ENCODE peak calls at places on chromosomes 3 and 15, in eight cellular contexts. G is A549, N is lower lobe of right lung, I is K562, C is heart left ventricle, O is thoracic aorta, D is body of pancreas, M is heart right ventricle. R is an unnamed sample.

GRCh38 chr3:26963356-26963742 is 340.8 kb downstream of the LRRC3B start:
- DNase-seq in N (no peak), M (no peak), G (no peak), I (no peak), C (no peak), D (no peak), O (no peak), R (no peak)

GRCh38 chr3:128895843-128896365 is 16.5 kb downstream of the ACAD9 start:
- DNase-seq in C (no peak), N (no peak), O (no peak), G (no peak), M (no peak), I (no peak), D (no peak), R (peak; percentile 42)

GRCh38 chr3:134423153-134423552 is 48.9 kb upstream of the AMOTL2 start:
- DNase-seq in I (no peak), M (no peak), N (no peak), G (no peak), C (no peak), D (no peak), O (no peak), R (no peak)

GRCh38 chr3:115581347-115582135 is 41.8 kb upstream of the GAP43 start:
- DNase-seq in I (no peak), D (no peak), C (no peak), N (no peak), O (no peak), G (no peak), M (no peak), R (no peak)

GRCh38 chr3:138303474-138303873 is 26.2 kb downstream of the NME9 start:
- DNase-seq in C (no peak), G (no peak), N (no peak), D (no peak), M (no peak), O (no peak), I (no peak), R (no peak)

GRCh38 chr3:64244011-64244942 is 19.0 kb upstream of the PRICKLE2 start:
- DNase-seq in M (no peak), I (peak; percentile 12), C (no peak), N (no peak), D (no peak), O (no peak), G (peak; percentile 38), R (no peak)

GRCh38 chr3:182364723-182365650 is 428.3 kb upstream of the ATP11B start:
- DNase-seq in G (no peak), N (no peak), M (no peak), D (peak; percentile 20), I (peak; percentile 62), C (no peak), O (no peak), R (no peak)

GRCh38 chr3:129867506-129868124 is 25.9 kb downstream of the TMCC1 start:
- DNase-seq in O (no peak), N (no peak), C (no peak), I (no peak), G (no peak), D (no peak), M (no peak), R (no peak)

GRCh38 chr15:79673416-79674123 is 223.2 kb downstream of the MTHFS start:
- DNase-seq in G (peak; percentile 50), I (no peak), C (no peak), M (no peak), D (no peak), O (no peak), N (no peak), R (no peak)

GRCh38 chr15:100918690-100919480 is at the start of gene LRRK1:
- DNase-seq in C (peak; percentile 76), N (peak; percentile 77), M (peak; percentile 49), D (peak; percentile 52), I (peak; percentile 63), G (peak; percentile 52), O (no peak), R (no peak)

GRCh38 chr3:67044295-67044694 is 46.2 kb downstream of the KBTBD8 start:
- DNase-seq in D (no peak), M (no peak), I (no peak), G (no peak), N (no peak), O (no peak), C (no peak), R (no peak)

GRCh38 chr3:23396746-23397145 is 193.6 kb downstream of the UBE2E2 start:
- DNase-seq in O (no peak), I (no peak), M (no peak), G (no peak), C (no peak), D (no peak), N (no peak), R (no peak)

GRCh38 chr3:194344012-194344411 is 7.1 kb downstream of the CPN2 start:
- DNase-seq in I (peak; percentile 81), M (peak; percentile 78), N (peak; percentile 77), C (peak; percentile 80), G (peak; percentile 86), O (no peak), D (peak; percentile 80), R (peak; percentile 81)

GRCh38 chr3:66498718-66499611 is 1.9 kb downstream of the LRIG1 start:
- DNase-seq in N (no peak), M (peak; percentile 21), O (no peak), I (no peak), D (no peak), G (no peak), C (no peak), R (peak; percentile 51)

GRCh38 chr15:88913017-88913849 is at the start of gene MFGE8:
- DNase-seq in G (peak; percentile 87), C (peak; percentile 90), M (peak; percentile 86), O (no peak), D (peak; percentile 55), N (peak; percentile 78), I (peak; percentile 85), R (peak; percentile 83)

GRCh38 chr3:25782636-25782937 is 656 bp downstream of the NGLY1 start:
- DNase-seq in N (no peak), D (no peak), M (no peak), O (no peak), G (no peak), C (no peak), I (no peak), R (no peak)

GRCh38 chr3:25782938-25783660 is at the start of gene NGLY1:
- DNase-seq in D (peak; percentile 88), O (peak; percentile 29), M (peak; percentile 88), G (peak; percentile 74), C (peak; percentile 93), N (peak; percentile 92), I (peak; percentile 96), R (peak; percentile 75)

GRCh38 chr3:25781145-25781757 is 2.0 kb downstream of the NGLY1 start:
- DNase-seq in O (no peak), M (no peak), C (no peak), I (no peak), D (no peak), N (no peak), G (no peak), R (no peak)

GRCh38 chr3:25781758-25782594 is 1.3 kb downstream of the NGLY1 start:
- DNase-seq in O (no peak), M (no peak), D (no peak), I (peak; percentile 35), G (no peak), N (no peak), C (no peak), R (no peak)

DNA sequence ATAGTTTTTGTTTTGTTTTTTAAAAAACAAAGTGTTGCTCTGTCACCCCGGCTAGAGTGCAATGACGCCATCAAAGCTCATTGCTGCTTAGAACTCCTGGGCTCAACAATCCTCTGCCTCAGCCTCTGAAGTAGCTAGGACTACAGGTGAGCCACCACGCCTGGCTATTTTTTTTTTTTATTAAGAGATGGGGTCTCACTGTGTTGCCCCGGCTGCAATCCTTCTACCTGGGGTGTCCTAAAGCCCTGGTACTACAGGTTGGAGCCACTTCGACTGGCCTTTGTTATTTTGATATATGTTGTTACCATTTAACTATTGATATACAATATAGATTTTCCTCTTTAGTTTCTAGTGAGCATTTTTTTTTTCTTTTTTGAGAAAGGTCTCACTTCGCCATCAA is 2.6 kb downstream of the NGLY1 start:
- DNase-seq in M (no peak), G (no peak), O (no peak), D (no peak), I (no peak), C (no peak), N (no peak), R (no peak)
- H3K4me3 ChIP-seq in M (no peak overlapping the region), G (no peak overlapping the region), O (no peak overlapping the region), D (no peak overlapping the region), I (no peak overlapping the region), C (no peak overlapping the region), N (no peak overlapping the region), R (no peak overlapping the region)

GRCh38 chr3:82382831-82383230 is 621.4 kb upstream of the GBE1 start:
- DNase-seq in C (peak; percentile 16), D (no peak), G (no peak), O (no peak), M (no peak), N (no peak), I (no peak), R (no peak)

GRCh38 chr3:82378370-82378769 is 616.9 kb upstream of the GBE1 start:
- DNase-seq in O (no peak), I (no peak), C (no peak), D (no peak), G (no peak), N (no peak), M (no peak), R (no peak)

GRCh38 chr3:82376883-82377282 is 615.4 kb upstream of the GBE1 start:
- DNase-seq in C (no peak), G (no peak), M (no peak), O (no peak), D (no peak), N (no peak), I (no peak), R (no peak)
- H3K9me3 ChIP-seq in C (peaks cover 10% of the 10 kb centered on the region), G (peaks cover 4% of the 10 kb centered on the region), M (peaks cover 9% of the 10 kb centered on the region), O (no peaks in the 10 kb centered on the region), D (peaks cover 8% of the 10 kb centered on the region), N (peaks cover 11% of the 10 kb centered on the region), I (no peaks in the 10 kb centered on the region), R (no peaks in the 10 kb centered on the region)

GRCh38 chr15:77650285-77650684 is 17.6 kb upstream of the LINGO1 start:
- DNase-seq in O (no peak), N (no peak), D (no peak), I (peak; percentile 69), G (peak; percentile 46), C (peak; percentile 21), M (no peak), R (no peak)
- TF ChIP-seq CTCF in O (no peak), N (no peak), D (no peak), I (peak; percentile 56), G (peak; percentile 44), C (peak; percentile 11), M (no peak), R (no peak)

GRCh38 chr15:45458746-45459403 is 63.7 kb downstream of the SLC30A4 start:
- DNase-seq in D (peak; percentile 61), I (peak; percentile 69), O (no peak), G (no peak), M (peak; percentile 49), N (peak; percentile 67), C (peak; percentile 63), R (peak; percentile 78)
- H3K4me3 ChIP-seq in D (peak overlapping the region; percentile 10), I (no peak overlapping the region), O (peak overlapping the region; percentile 68), G (peak overlapping the region; percentile 47), M (peak overlapping the region; percentile 72), N (peak overlapping the region; percentile 54), C (peak overlapping the region; percentile 56), R (peak overlapping the region; percentile 55)